ENCODE peak calls at places on chromosomes 4 and X, in ten cellular contexts. L is fibroblast of lung, P is Panc1, X is mammary epithelial cell, I is endodermal cell, N is transverse colon, R is PC-3, G is H9, Q is esophagus muscularis mucosa, C is A549. Z is an unnamed sample. For H3K4me1, the result is how much of the 10 kb centered on the place peaks cover.

GRCh38 chrX:40107291-40108083 is 9.7 kb upstream of the BCOR start:
- DNase-seq in Q (no peak), L (no peak), G (peak), R (peak), P (no peak), C (peak), N (peak), X (no peak), I (peak), Z (peak)

GRCh38 chrX:13864264-13864663 is 47.4 kb upstream of the GPM6B start:
- DNase-seq in Q (no peak), G (no peak), C (no peak), N (no peak), X (peak), R (no peak), I (no peak), L (peak), P (no peak), Z (no peak)

GRCh38 chrX:10259716-10260115 is 102.9 kb downstream of the CLCN4 start:
- DNase-seq in I (no peak), C (no peak), P (no peak), R (no peak), Q (no peak), G (no peak), L (peak), N (no peak), X (no peak), Z (no peak)

GRCh38 chr4:71550220-71551190 is 211.7 kb downstream of the SLC4A4 start:
- DNase-seq in Q (no peak), N (peak), I (peak), P (no peak), R (peak), X (no peak), C (peak), L (peak), G (no peak), Z (no peak)

GRCh38 chr4:70624226-70624793 is 4.2 kb upstream of the ENAM start:
- DNase-seq in I (no peak), L (no peak), C (peak), Q (no peak), R (peak), P (no peak), G (no peak), N (no peak), X (no peak), Z (no peak)

GRCh38 chrX:154308108-154308946 is 12.7 kb downstream of the TKTL1 start:
- DNase-seq in X (peak), G (peak), L (peak), C (peak), R (peak), I (peak), N (peak), Q (no peak), P (peak), Z (peak)

GRCh38 chr4:124955476-124955875 is 242.9 kb upstream of the ANKRD50 start:
- DNase-seq in C (no peak), L (no peak), I (no peak), P (no peak), X (no peak), Q (no peak), G (no peak), N (no peak), R (no peak), Z (no peak)

GRCh38 chrX:106959897-106960296 is 39.7 kb downstream of the CLDN2 start:
- DNase-seq in C (peak), P (no peak), Q (no peak), X (peak), N (no peak), L (peak), I (peak), G (no peak), R (peak), Z (no peak)

GRCh38 chr4:54668031-54668611 is 10.4 kb downstream of the KIT start:
- DNase-seq in G (no peak), I (peak), L (no peak), R (no peak), P (no peak), X (no peak), N (no peak), Q (no peak), C (no peak), Z (no peak)

GRCh38 chrX:150854856-150855255 is 43.6 kb downstream of the CD99L2 start:
- DNase-seq in C (no peak), L (no peak), Q (no peak), N (no peak), X (peak), G (no peak), P (no peak), I (no peak), R (no peak), Z (no peak)

GRCh38 chr4:56215901-56216300 is 171.4 kb downstream of the AASDH start:
- DNase-seq in G (peak), N (peak), Q (no peak), P (no peak), X (peak), R (peak), L (peak), C (peak), I (no peak), Z (no peak)

GRCh38 chr4:74543983-74544382 is 99.0 kb downstream of the AREG start:
- DNase-seq in R (no peak), X (no peak), N (no peak), L (peak), G (no peak), Q (no peak), I (no peak), P (no peak), C (peak), Z (no peak)

GRCh38 chr4:179626687-179627086 is 2184.4 kb upstream of the AGA start:
- DNase-seq in X (no peak), L (no peak), Q (no peak), I (peak), P (no peak), N (no peak), G (peak), R (peak), C (peak), Z (no peak)

GRCh38 chr4:40550900-40551546 is 78.6 kb downstream of the RBM47 start:
- DNase-seq in Q (no peak), R (peak), L (peak), X (peak), N (peak), G (no peak), P (peak), I (no peak), C (peak), Z (no peak)

GRCh38 chr4:986949-987688 is at the start of gene IDUA:
- DNase-seq in G (peak), P (no peak), I (peak), C (peak), Q (peak), R (peak), N (peak), X (peak), L (peak), Z (peak)

GRCh38 chr4:61427099-61427817 is 227.1 kb downstream of the ADGRL3 start:
- DNase-seq in Q (no peak), L (no peak), X (peak), C (no peak), G (no peak), I (no peak), R (peak), P (no peak), N (no peak), Z (no peak)

GRCh38 chr4:76704133-76704881 is 193.6 kb downstream of the SOWAHB start:
- DNase-seq in N (peak), C (peak), Q (no peak), X (peak), R (peak), P (no peak), I (no peak), G (no peak), L (peak), Z (no peak)

GRCh38 chr4:158782539-158783360 is 13.9 kb downstream of the FNIP2 start:
- DNase-seq in G (no peak), L (no peak), I (no peak), P (no peak), R (no peak), Q (no peak), X (peak), C (no peak), N (no peak), Z (no peak)

GRCh38 chr4:48991357-48991756 is 5.3 kb downstream of the CWH43 start:
- DNase-seq in C (no peak), P (no peak), Q (peak), L (no peak), R (no peak), I (no peak), X (no peak), N (no peak), G (no peak), Z (no peak)

GRCh38 chr4:8854866-8855265 is 16.8 kb downstream of the HMX1 start:
- DNase-seq in R (no peak), G (no peak), P (no peak), Q (no peak), N (no peak), X (no peak), L (no peak), I (no peak), C (no peak), Z (peak)

GRCh38 chr4:168832746-168833575 is 177.1 kb downstream of the CBR4 start:
- DNase-seq in P (no peak), I (peak), R (no peak), Q (no peak), L (no peak), X (peak), C (no peak), G (peak), N (peak), Z (peak)

GRCh38 chr4:38236003-38236402 is 275.8 kb downstream of the PTTG2 start:
- DNase-seq in N (no peak), R (no peak), I (no peak), G (no peak), X (no peak), L (no peak), P (no peak), C (no peak), Q (peak), Z (no peak)

GRCh38 chrX:49100704-49101628 is 21.3 kb upstream of the WDR45 start:
- DNase-seq in R (peak), X (peak), G (peak), L (peak), N (peak), I (peak), P (peak), C (peak), Q (peak), Z (peak)

GRCh38 chrX:3026074-3026588 is 15.1 kb upstream of the ARSF start:
- DNase-seq in Q (no peak), R (peak), N (no peak), I (no peak), P (no peak), G (no peak), C (no peak), X (peak), L (no peak), Z (no peak)

GRCh38 chrX:1443496-1444075 is 9.1 kb downstream of the ASMTL start:
- DNase-seq in N (no peak), L (no peak), X (no peak), G (peak), P (no peak), R (no peak), Q (no peak), I (peak), C (no peak), Z (no peak)

GRCh38 chr4:165517216-165517615 is 138.4 kb downstream of the CPE start:
- DNase-seq in Q (no peak), R (no peak), I (no peak), C (no peak), L (no peak), X (peak), N (no peak), P (no peak), G (no peak), Z (no peak)

GRCh38 chr4:804804-805203 is 21.1 kb downstream of the CPLX1 start:
- DNase-seq in I (peak), C (no peak), N (no peak), P (no peak), X (no peak), L (no peak), Q (no peak), R (no peak), G (no peak), Z (no peak)

GRCh38 chr4:41935652-41936021 is 408 bp downstream of the TMEM33 start:
- DNase-seq in G (no peak), L (peak), P (no peak), I (no peak), R (peak), X (peak), C (peak), N (no peak), Q (no peak), Z (no peak)

GRCh38 chr4:5691491-5692132 is 16.7 kb downstream of the EVC2 start:
- DNase-seq in G (no peak), Q (no peak), L (no peak), P (no peak), C (no peak), X (no peak), I (no peak), R (no peak), N (no peak), Z (no peak)

GRCh38 chr4:165355900-165356300 is 22.9 kb upstream of the CPE start:
- DNase-seq in I (peak), P (no peak), C (peak), L (peak), R (peak), G (peak), Q (no peak), X (no peak), N (no peak), Z (no peak)

GRCh38 chr4:8388471-8388870 is 52.1 kb downstream of the ACOX3 start:
- DNase-seq in C (no peak), R (no peak), X (no peak), L (no peak), N (no peak), G (no peak), I (no peak), Q (no peak), P (no peak), Z (no peak)

DNA sequence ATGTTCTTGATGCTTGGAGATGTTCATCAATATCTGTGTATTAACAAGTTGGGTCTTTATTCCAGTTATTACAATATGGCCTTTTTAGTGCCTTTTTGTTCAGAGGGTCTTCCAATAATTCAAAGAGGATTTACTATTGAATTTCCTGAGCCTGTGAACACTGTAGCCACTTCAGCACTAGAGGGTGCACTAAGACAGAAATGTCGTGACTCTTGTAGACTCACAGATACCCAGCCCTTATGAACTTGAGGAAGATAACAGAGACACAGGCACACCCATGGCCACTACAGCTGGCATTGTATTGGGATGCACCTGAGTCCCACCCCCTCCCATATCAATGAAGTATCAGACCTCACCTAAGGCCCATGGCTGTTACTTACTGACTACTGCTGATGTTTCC is 54.4 kb upstream of the ACTRT1 start:
- DNase-seq in C (peak), P (peak), G (peak), X (no peak), R (peak), I (peak), L (no peak), Q (no peak), N (no peak), Z (no peak)
- TF ChIP-seq CTCF in C (peak), P (peak), G (peak), X (peak), R (peak), I (peak), L (no peak), Q (no peak), N (no peak), Z (no peak)

DNA sequence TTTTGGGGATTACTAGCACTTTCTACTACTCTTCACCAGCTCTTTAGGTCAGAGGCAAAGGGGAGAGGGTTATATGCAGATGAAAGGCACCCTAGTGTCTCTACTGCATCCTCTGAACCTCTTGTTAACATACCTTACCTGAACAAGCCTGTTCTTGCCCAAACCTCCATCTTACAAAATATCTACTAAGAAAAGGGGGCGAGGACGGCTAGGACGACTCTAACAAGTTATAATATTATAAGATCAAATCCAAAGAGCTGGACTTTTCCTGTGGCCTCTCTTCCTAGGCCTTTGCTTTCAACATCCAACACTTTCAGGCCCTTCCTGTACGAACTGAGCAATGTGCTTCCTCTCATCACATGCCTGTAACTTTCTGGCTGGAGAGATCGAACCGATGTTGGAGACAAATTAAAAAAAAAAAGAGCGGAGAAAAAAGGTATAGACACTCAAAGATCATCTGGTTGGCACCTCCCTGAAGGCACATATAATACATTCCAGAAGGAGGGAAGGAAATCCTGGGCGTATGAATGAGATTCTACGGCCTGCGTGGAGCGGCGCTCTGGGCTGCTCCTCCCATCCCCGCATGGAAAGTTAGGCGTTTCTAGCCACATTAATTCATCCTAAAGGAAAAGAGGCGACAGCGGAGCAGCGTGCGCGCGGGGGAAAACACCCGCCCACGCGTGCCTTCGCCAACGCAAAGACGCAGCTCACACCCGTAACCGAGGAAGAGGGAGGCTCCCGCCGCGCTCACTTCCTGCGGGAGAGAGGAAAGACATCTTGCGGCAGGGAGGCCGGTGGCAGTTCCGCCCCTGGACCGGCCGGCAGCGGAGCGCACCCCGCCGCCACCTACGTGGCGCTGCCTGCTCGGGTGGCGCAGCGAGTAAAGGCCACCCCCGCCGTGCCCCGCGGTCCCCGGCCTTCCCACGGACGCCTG is 803 bp downstream of the PRDM5 start:
- DNase-seq in P (no peak), X (peak), N (peak), I (peak), C (peak), L (peak), R (peak), Q (no peak), G (peak), Z (peak)
- H3K27ac ChIP-seq in P (peak), X (peak), N (peak), I (peak), C (peak), L (peak), R (peak), Q (peak), G (no peak), Z (peak)

GRCh38 chrX:73838123-73838522 is 275.1 kb downstream of the CHIC1 start:
- DNase-seq in P (no peak), R (no peak), Q (no peak), C (no peak), L (no peak), N (no peak), G (no peak), X (no peak), I (no peak), Z (no peak)

GRCh38 chrX:73841337-73841736 is 278.3 kb downstream of the CHIC1 start:
- DNase-seq in R (no peak), C (no peak), G (no peak), Q (no peak), L (no peak), P (no peak), N (no peak), X (no peak), I (no peak), Z (no peak)

GRCh38 chrX:73842541-73843234 is 279.7 kb downstream of the CHIC1 start:
- DNase-seq in P (no peak), G (no peak), L (no peak), R (no peak), I (no peak), X (no peak), C (no peak), Q (no peak), N (no peak), Z (no peak)

GRCh38 chrX:73839152-73839551 is 276.2 kb downstream of the CHIC1 start:
- DNase-seq in X (no peak), C (no peak), L (no peak), P (no peak), I (no peak), R (no peak), Q (no peak), G (no peak), N (no peak), Z (no peak)

DNA sequence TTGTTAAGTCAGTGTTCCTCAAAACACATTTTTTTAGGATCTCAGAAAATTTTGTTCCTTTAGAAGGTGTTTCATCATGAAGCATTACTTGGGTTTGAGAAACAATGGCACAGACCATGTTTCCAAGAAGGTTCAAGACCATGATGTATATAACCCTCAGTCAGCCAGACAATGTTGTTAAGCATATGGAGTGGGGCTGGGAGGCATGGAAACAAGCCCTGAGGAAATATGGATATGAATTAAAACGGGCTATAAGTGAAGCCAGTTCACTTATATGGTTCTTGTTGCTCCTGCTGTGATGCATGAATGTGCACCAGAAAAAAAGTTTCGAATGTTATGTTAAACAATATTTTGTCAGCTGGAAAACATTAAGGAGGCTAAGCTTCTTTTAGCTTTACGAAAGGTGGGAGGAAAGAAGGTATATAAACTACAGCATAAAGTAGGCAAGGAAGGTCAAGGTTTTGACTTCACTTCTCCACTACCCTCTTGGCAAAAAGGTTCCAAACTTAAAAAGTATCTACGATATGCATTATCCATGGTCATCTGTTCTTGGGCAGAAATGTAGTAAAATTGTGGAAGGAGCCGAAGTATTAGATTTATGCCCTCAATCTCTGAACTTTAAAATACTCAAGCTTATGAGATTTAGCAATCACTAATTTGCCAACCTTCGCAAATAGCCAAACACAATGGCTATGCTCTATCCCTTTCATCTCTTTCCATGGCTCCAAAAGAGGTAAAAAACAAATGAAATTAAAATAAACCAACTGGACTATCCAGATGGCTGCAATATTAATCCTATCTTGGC is 277.3 kb downstream of the CHIC1 start:
- DNase-seq in P (no peak), X (no peak), G (no peak), C (no peak), I (no peak), Q (no peak), N (no peak), R (no peak), L (no peak), Z (no peak)
- H3K4me1 ChIP-seq in P (under half), X (under half), G (under half), C (under half), I (under half), Q (half or more), N (under half), R (under half), L (under half), Z (under half)

DNA sequence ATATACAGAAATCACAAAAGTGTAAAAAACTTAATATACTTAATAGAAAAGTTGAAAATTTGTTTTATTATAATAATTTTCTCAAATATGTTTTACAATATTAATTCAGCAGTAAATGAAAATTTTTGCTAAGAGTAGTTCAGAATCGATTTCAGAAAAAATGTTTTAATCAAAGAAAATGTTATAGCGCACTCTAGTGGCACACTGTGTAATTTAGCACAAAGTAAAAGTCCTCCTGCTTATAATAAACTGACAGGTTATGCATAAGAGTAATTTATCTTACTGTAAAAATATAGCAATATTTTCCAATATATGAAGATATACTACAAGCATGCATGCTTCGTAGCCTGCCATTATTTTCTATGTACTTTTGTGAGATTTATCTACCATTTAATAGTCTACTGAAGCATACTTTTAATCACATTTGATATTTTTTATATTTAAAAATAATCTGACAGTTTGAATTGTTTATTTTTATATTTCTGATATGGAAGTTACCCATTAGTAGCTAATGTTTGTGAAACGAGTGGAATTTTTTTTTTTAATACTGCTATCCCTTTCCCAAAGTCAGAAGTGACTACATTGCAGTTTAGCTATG is 217.9 kb upstream of the KLHL4 start:
- DNase-seq in I (no peak), R (peak), P (no peak), C (peak), N (no peak), X (peak), G (no peak), Q (no peak), L (peak), Z (no peak)
- TF ChIP-seq CTCF in I (peak), R (peak), P (peak), C (peak), N (peak), X (peak), G (peak), Q (no peak), L (no peak), Z (peak)